ENCODE peak calls at places on chromosomes 1 and 21, in ten cellular contexts. R is stromal cell of bone marrow; I is type B pancreatic cell; O is cerebellar cortex; B is lower lobe of right lung; X is T-cell; Q is CD8-positive, alpha-beta memory T cell; Y is activated effector memory CD4-positive, alpha-beta T cell treated with Interleukin-2 at 50 U/mL for 16 hours; S is amniotic stem cell; D is substantia nigra. U is an unnamed sample.

GRCh38 chr1:104648269-104648691 is 898.6 kb downstream of the AMY1C start:
- DNase-seq in R (peak; percentile 0), I (no peak), O (peak; percentile 19), B (no peak), X (no peak), Q (no peak), Y (no peak), S (no peak), D (no peak), U (peak; percentile 10)

GRCh38 chr21:9837946-9838801 is 683.2 kb upstream of the TPTE start:
- DNase-seq in R (no peak), I (peak; percentile 76), O (no peak), B (peak; percentile 53), X (no peak), Q (no peak), Y (no peak), S (no peak), D (no peak), U (no peak)

GRCh38 chr1:17148950-17149608 is 29.8 kb upstream of the PADI2 start:
- DNase-seq in R (no peak), I (no peak), O (no peak), B (no peak), X (no peak), Q (no peak), Y (no peak), S (no peak), D (peak; percentile 20), U (no peak)

GRCh38 chr1:115476616-115477015 is 138.6 kb upstream of the NGF start:
- DNase-seq in R (no peak), I (peak; percentile 16), O (no peak), B (no peak), X (no peak), Q (no peak), Y (no peak), S (no peak), D (no peak), U (no peak)

GRCh38 chr1:212254853-212255363 is 30.3 kb upstream of the PPP2R5A start:
- DNase-seq in R (no peak), I (no peak), O (no peak), B (no peak), X (no peak), Q (no peak), Y (no peak), S (no peak), D (no peak), U (no peak)

GRCh38 chr1:98661544-98662353 is at the start of gene SNX7:
- DNase-seq in R (peak; percentile 70), I (peak; percentile 88), O (peak; percentile 17), B (peak; percentile 85), X (no peak), Q (no peak), Y (no peak), S (peak; percentile 71), D (peak; percentile 80), U (peak; percentile 50)

GRCh38 chr1:15110128-15110866 is 43.2 kb upstream of the TMEM51 start:
- DNase-seq in R (no peak), I (no peak), O (no peak), B (no peak), X (no peak), Q (no peak), Y (no peak), S (no peak), D (no peak), U (no peak)

GRCh38 chr1:234998174-234998741 is 130.4 kb downstream of the TOMM20 start:
- DNase-seq in R (no peak), I (no peak), O (no peak), B (no peak), X (no peak), Q (no peak), Y (no peak), S (no peak), D (peak; percentile 37), U (no peak)

GRCh38 chr1:33802268-33802667 is 61.6 kb upstream of the HMGB4 start:
- DNase-seq in R (no peak), I (no peak), O (no peak), B (no peak), X (no peak), Q (no peak), Y (no peak), S (no peak), D (no peak), U (no peak)

GRCh38 chr1:17587693-17588047 is 48.2 kb downstream of the ARHGEF10L start:
- DNase-seq in R (no peak), I (no peak), O (no peak), B (no peak), X (no peak), Q (no peak), Y (no peak), S (no peak), D (no peak), U (no peak)

GRCh38 chr1:5993553-5994510 is 1.6 kb upstream of the NPHP4 start:
- DNase-seq in R (no peak), I (no peak), O (no peak), B (peak; percentile 58), X (no peak), Q (no peak), Y (no peak), S (no peak), D (no peak), U (no peak)

GRCh38 chr21:41926068-41926806 is 27.6 kb downstream of the C2CD2 start:
- DNase-seq in R (no peak), I (no peak), O (no peak), B (no peak), X (no peak), Q (no peak), Y (peak; percentile 22), S (no peak), D (no peak), U (peak; percentile 83)

GRCh38 chr1:110615548-110616130 is 9.5 kb upstream of the KCNA2 start:
- DNase-seq in R (peak; percentile 36), I (no peak), O (peak; percentile 93), B (peak; percentile 58), X (peak; percentile 34), Q (no peak), Y (no peak), S (peak; percentile 15), D (peak; percentile 75), U (peak; percentile 94)

GRCh38 chr1:212503714-212504113 is 71.0 kb downstream of the NENF start:
- DNase-seq in R (no peak), I (no peak), O (no peak), B (no peak), X (no peak), Q (no peak), Y (no peak), S (no peak), D (no peak), U (no peak)

GRCh38 chr1:169367096-169367685 is 406 bp downstream of the NME7 start:
- DNase-seq in R (no peak), I (no peak), O (no peak), B (no peak), X (no peak), Q (no peak), Y (no peak), S (no peak), D (no peak), U (no peak)

GRCh38 chr1:39590546-39590945 is 14.0 kb upstream of the PABPC4 start:
- DNase-seq in R (no peak), I (no peak), O (no peak), B (no peak), X (no peak), Q (no peak), Y (no peak), S (no peak), D (no peak), U (no peak)

GRCh38 chr1:21317035-21317689 is 26.9 kb upstream of the ECE1 start:
- DNase-seq in R (peak; percentile 65), I (no peak), O (no peak), B (peak; percentile 73), X (no peak), Q (no peak), Y (no peak), S (peak; percentile 64), D (peak; percentile 70), U (no peak)

GRCh38 chr1:182615468-182616129 is 11.4 kb upstream of the RGS16 start:
- DNase-seq in R (no peak), I (no peak), O (peak; percentile 58), B (peak; percentile 58), X (no peak), Q (peak; percentile 39), Y (peak; percentile 15), S (no peak), D (peak; percentile 56), U (peak; percentile 67)

GRCh38 chr1:242629396-242629795 is 104.9 kb upstream of the PLD5 start:
- DNase-seq in R (no peak), I (no peak), O (peak; percentile 19), B (no peak), X (no peak), Q (no peak), Y (no peak), S (no peak), D (no peak), U (no peak)

GRCh38 chr1:165468850-165469249 is 23.9 kb upstream of the RXRG start:
- DNase-seq in R (no peak), I (no peak), O (no peak), B (no peak), X (no peak), Q (no peak), Y (no peak), S (no peak), D (no peak), U (no peak)

GRCh38 chr21:28439852-28440251 is 552.8 kb downstream of the LTN1 start:
- DNase-seq in R (no peak), I (no peak), O (no peak), B (no peak), X (no peak), Q (no peak), Y (no peak), S (no peak), D (no peak), U (no peak)

GRCh38 chr1:157138220-157139124 is at the start of gene ETV3:
- DNase-seq in R (peak; percentile 80), I (peak; percentile 90), O (peak; percentile 94), B (peak; percentile 94), X (peak; percentile 85), Q (peak; percentile 90), Y (peak; percentile 81), S (peak; percentile 80), D (peak; percentile 89), U (peak; percentile 88)

GRCh38 chr1:12034381-12034801 is 15.1 kb downstream of the MIIP start:
- DNase-seq in R (no peak), I (no peak), O (peak; percentile 41), B (no peak), X (no peak), Q (no peak), Y (no peak), S (no peak), D (peak; percentile 37), U (peak; percentile 32)

GRCh38 chr1:154958681-154959447 is 2.7 kb downstream of the PYGO2 start:
- DNase-seq in R (no peak), I (no peak), O (no peak), B (no peak), X (no peak), Q (no peak), Y (no peak), S (no peak), D (no peak), U (no peak)

GRCh38 chr1:7490576-7490975 is 280.5 kb upstream of the VAMP3 start:
- DNase-seq in R (no peak), I (no peak), O (no peak), B (peak; percentile 72), X (no peak), Q (no peak), Y (no peak), S (no peak), D (no peak), U (no peak)

GRCh38 chr1:48123647-48124046 is 98.9 kb upstream of the SLC5A9 start:
- DNase-seq in R (no peak), I (no peak), O (no peak), B (no peak), X (no peak), Q (no peak), Y (no peak), S (no peak), D (no peak), U (no peak)

GRCh38 chr1:219310181-219310728 is 136.6 kb downstream of the LYPLAL1 start:
- DNase-seq in R (no peak), I (no peak), O (no peak), B (no peak), X (no peak), Q (no peak), Y (no peak), S (no peak), D (no peak), U (no peak)

GRCh38 chr1:23478896-23479790 is 4.8 kb downstream of the ASAP3 start:
- DNase-seq in R (peak; percentile 92), I (no peak), O (no peak), B (peak; percentile 72), X (no peak), Q (no peak), Y (no peak), S (no peak), D (peak; percentile 30), U (no peak)